ENCODE peak calls at places on chromosomes 3 and 15, in seven cellular contexts. J, L, G, R, V, E and C are unnamed samples.

GRCh38 chr3:17179381-17180205 is 294.8 kb downstream of the PLCL2 start:
- DNase-seq in J (peak), L (no peak), G (no peak), R (no peak), V (no peak), E (no peak), C (no peak)

GRCh38 chr3:62672270-62672987 is 202.8 kb downstream of the CADPS start:
- DNase-seq in J (no peak), L (no peak), G (no peak), R (no peak), V (no peak), E (no peak), C (no peak)

GRCh38 chr15:20645956-20646355 is 104.4 kb upstream of the GOLGA6L6 start:
- DNase-seq in J (no peak), L (no peak), G (no peak), R (no peak), V (no peak), E (peak), C (no peak)

GRCh38 chr15:91369823-91370222 is 269.8 kb downstream of the SV2B start:
- DNase-seq in J (no peak), L (peak), G (no peak), R (no peak), V (no peak), E (no peak), C (no peak)

GRCh38 chr3:171614318-171614967 is 154.2 kb upstream of the TNIK start:
- DNase-seq in J (no peak), L (peak), G (peak), R (no peak), V (no peak), E (no peak), C (peak)

GRCh38 chr3:36993326-36994283 is at the start of gene MLH1:
- DNase-seq in J (no peak), L (peak), G (peak), R (peak), V (peak), E (peak), C (peak)

GRCh38 chr15:100988297-100988696 is 69.1 kb downstream of the LRRK1 start:
- DNase-seq in J (no peak), L (no peak), G (no peak), R (no peak), V (no peak), E (no peak), C (no peak)

GRCh38 chr3:156497326-156497725 is 57.6 kb downstream of the SSR3 start:
- DNase-seq in J (no peak), L (no peak), G (no peak), R (no peak), V (no peak), E (no peak), C (no peak)

GRCh38 chr3:24088782-24089181 is 143.7 kb downstream of the NR1D2 start:
- DNase-seq in J (no peak), L (no peak), G (no peak), R (no peak), V (no peak), E (peak), C (no peak)